ENCODE peak calls at places on chromosomes 5 and 9, in seven cellular contexts. Y is OCI-LY7; M is epithelial cell of esophagus; I is AG10803; T is HepG2; G is CD8-positive, alpha-beta T cell; X is spleen. Q is an unnamed sample.

GRCh38 chr5:141513627-141514329 is 24.9 kb downstream of the PCDHGC5 start:
- DNase-seq in Y (peak; percentile 91), M (peak; percentile 75), I (peak; percentile 86), T (no peak), G (peak; percentile 55), X (peak; percentile 87), Q (peak; percentile 35)

GRCh38 chr5:1661831-1662558 is 137.6 kb downstream of the MRPL36 start:
- DNase-seq in Y (no peak), M (no peak), I (no peak), T (no peak), G (no peak), X (no peak), Q (no peak)

GRCh38 chr9:8857330-8858249 is 1058.0 kb upstream of the DMAC1 start:
- DNase-seq in Y (no peak), M (peak; percentile 15), I (peak; percentile 6), T (no peak), G (no peak), X (peak; percentile 76), Q (no peak)

GRCh38 chr5:16179936-16180788 is 571 bp upstream of the MARCHF11 start:
- DNase-seq in Y (no peak), M (no peak), I (no peak), T (no peak), G (no peak), X (no peak), Q (no peak)

GRCh38 chr9:80492221-80492620 is 920.5 kb downstream of the TLE4 start:
- DNase-seq in Y (no peak), M (peak; percentile 12), I (no peak), T (no peak), G (no peak), X (no peak), Q (no peak)

GRCh38 chr5:56019306-56020272 is 24.8 kb upstream of the IL6ST start:
- DNase-seq in Y (no peak), M (no peak), I (peak; percentile 86), T (no peak), G (no peak), X (no peak), Q (no peak)

GRCh38 chr5:59693492-59693891 is 200.0 kb downstream of the PDE4D start:
- DNase-seq in Y (no peak), M (no peak), I (no peak), T (no peak), G (no peak), X (no peak), Q (no peak)

GRCh38 chr5:137218471-137218870 is 280.7 kb downstream of the SPOCK1 start:
- DNase-seq in Y (no peak), M (peak; percentile 75), I (peak; percentile 73), T (no peak), G (no peak), X (no peak), Q (no peak)

GRCh38 chr5:22899341-22899740 is 46.2 kb upstream of the CDH12 start:
- DNase-seq in Y (no peak), M (no peak), I (no peak), T (no peak), G (no peak), X (no peak), Q (no peak)

GRCh38 chr9:38289486-38290275 is 102.8 kb upstream of the ALDH1B1 start:
- DNase-seq in Y (no peak), M (no peak), I (no peak), T (no peak), G (no peak), X (no peak), Q (no peak)

GRCh38 chr9:134203224-134203623 is 38.9 kb upstream of the RNU6ATAC start:
- DNase-seq in Y (no peak), M (no peak), I (no peak), T (no peak), G (no peak), X (no peak), Q (no peak)

GRCh38 chr5:151004499-151004898 is 15.9 kb upstream of the GPX3 start:
- DNase-seq in Y (no peak), M (no peak), I (no peak), T (peak; percentile 75), G (no peak), X (no peak), Q (no peak)

GRCh38 chr9:77651203-77651602 is 3.1 kb upstream of the GNA14 start:
- DNase-seq in Y (no peak), M (no peak), I (no peak), T (no peak), G (no peak), X (no peak), Q (no peak)

GRCh38 chr9:77648458-77649108 is 461 bp upstream of the GNA14 start:
- DNase-seq in Y (no peak), M (peak; percentile 37), I (no peak), T (no peak), G (no peak), X (peak; percentile 80), Q (no peak)

GRCh38 chr9:77647267-77647658 is 859 bp downstream of the GNA14 start:
- DNase-seq in Y (no peak), M (no peak), I (no peak), T (no peak), G (no peak), X (no peak), Q (no peak)

GRCh38 chr9:77649109-77649812 is 1.1 kb upstream of the GNA14 start:
- DNase-seq in Y (no peak), M (peak; percentile 14), I (peak; percentile 23), T (peak; percentile 19), G (no peak), X (no peak), Q (no peak)

DNA sequence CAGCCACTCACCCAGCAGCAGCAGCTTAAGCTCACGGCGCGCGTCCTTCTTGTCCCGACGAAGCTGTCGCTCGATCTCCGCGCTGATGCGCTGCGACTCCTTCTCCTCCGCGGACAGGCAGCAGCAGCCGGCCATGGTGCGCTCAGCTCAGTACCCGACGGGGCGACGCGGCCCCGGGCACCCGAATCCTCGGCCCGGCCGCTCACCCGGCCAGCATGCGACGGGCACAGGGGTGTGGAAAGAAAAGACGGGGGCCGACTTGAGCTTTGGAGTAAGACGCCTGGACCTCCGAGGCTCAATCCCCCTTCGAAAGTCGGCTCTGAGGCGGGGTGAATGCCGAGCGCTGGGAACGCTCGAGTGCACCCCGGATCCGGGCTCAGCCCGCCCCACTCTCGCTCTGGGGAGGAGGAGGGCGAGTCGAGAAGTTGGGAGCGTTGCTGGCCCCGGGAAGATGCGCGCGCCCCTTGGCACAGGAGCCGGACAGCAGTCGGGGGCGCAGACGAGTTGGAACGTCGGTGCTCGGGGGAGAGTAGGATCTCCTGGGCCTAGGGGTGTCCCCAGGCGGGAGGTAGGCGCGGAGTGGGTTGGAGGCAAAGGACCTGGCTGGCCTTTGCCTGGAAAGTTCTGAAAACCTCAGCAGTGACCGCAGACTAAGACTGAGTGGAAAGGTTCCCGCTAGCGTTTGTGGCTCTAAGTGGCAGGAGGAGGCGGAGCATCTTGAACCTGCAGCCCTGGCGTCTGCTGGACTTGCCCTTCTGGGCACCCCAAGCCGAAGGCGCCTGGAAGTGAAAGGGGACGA is at the start of gene GNA14:
- DNase-seq in Y (no peak), M (peak; percentile 20), I (peak; percentile 14), T (no peak), G (no peak), X (peak; percentile 77), Q (no peak)
- TF ChIP-seq CTCF in Y (no peak), M (no peak), I (no peak), T (no peak), G (no peak), X (no peak), Q (no peak)

DNA sequence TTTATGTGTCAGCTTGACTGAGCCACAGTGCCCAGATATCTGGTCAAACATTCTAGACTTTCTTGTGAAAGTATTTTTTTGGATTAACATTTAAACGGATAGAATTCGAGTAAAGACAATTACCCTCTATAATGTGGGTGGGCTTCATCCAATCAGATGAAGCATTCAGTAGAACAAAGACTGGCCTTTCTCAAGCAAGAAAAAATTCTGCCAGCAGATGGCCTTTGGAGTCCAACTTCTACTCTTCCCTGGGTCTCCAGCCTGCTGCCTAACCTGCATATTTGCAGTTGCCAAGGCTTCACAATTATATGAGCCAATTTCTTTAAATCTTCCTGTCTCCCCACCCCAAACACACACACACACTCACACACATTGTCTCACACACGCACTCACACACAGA is 86.4 kb downstream of the MED10 start:
- DNase-seq in Y (peak; percentile 28), M (peak; percentile 18), I (peak; percentile 26), T (peak; percentile 38), G (no peak), X (no peak), Q (no peak)
- TF ChIP-seq CTCF in Y (peak; percentile 55), M (peak; percentile 39), I (peak; percentile 46), T (peak; percentile 53), G (no peak), X (no peak), Q (peak; percentile 39)

DNA sequence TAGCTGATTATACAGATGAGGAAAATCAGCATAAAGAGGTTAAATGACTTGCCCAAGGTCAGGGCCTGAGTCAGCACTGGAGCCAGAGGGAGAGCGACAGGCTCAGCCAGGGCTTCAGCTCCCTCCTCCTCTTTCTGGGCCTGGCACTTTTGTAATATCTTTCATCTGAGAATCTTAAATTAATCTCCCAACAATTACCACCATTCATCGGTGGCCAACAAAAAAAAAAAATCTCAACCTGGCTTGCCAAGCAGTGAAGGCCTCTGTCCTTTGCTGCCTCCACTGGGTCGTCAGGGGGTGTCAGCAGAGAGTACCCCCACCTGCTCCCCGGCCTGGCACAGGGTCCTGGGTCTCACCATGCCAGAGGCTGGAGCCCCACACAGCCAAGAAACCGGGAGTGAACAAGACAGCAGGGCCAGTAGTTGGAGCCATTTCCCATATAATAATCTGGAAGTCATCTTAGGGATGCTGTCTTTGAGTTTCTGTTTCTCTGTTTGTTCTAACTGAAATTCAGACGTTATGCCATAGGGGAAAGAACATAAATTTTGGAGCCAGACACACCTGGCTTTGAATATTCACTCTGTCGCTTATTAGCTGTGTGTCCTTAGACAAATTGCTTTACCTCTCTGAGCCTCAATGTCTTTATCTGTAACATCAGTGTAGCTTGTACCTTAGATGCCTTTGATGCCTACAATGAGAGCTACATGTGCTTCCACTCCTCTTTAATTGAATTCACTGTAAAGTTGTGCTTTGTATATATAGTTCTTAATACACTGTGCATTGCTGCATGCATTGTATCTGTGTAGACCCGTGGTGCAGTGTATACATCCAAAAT is 299.9 kb upstream of the MSX2 start:
- DNase-seq in Y (no peak), M (no peak), I (no peak), T (no peak), G (no peak), X (no peak), Q (no peak)
- TF ChIP-seq CTCF in Y (no peak), M (no peak), I (no peak), T (no peak), G (no peak), X (no peak), Q (no peak)

DNA sequence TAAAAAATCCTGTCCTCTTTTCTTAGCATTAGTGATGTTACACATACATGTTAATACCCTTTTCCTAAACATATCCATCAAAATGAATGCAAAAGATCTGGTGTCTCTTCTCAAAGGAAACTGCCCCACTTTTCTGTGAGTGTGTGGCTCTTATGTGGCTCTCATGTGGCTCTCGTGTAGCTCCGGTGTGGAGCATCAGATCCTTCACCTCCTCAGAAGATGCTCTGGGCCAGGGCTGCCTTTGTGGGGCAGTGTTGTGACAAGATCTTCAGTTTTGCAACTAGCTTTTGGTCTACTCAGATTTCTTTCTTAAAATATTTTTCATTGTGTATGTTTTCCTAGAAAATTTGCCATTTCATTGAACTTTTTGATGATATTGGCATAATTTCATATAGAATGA is 19.3 kb downstream of the GARNL3 start:
- DNase-seq in Y (peak; percentile 43), M (peak; percentile 46), I (peak; percentile 60), T (no peak), G (peak; percentile 19), X (no peak), Q (no peak)
- TF ChIP-seq CTCF in Y (peak; percentile 64), M (peak; percentile 55), I (peak; percentile 62), T (peak; percentile 41), G (no peak), X (no peak), Q (no peak)